ENCODE peak calls at places on chromosomes 4 and X, in eight cellular contexts. One of them, this sample, is unnamed.

GRCh38 chr4:150224896-150225591 is 146.8 kb downstream of the DCLK2 start:
- DNase-seq in fibroblast of lung: peak
- DNase-seq in neural progenitor cell: peak
- DNase-seq in mammary epithelial cell: peak
- DNase-seq in GM23248: peak
- DNase-seq in MM.1S: no peak
- DNase-seq in DND-41: no peak
- DNase-seq in PC-3: peak
- DNase-seq in this sample: no peak

GRCh38 chrX:140712413-140713173 is 3.0 kb downstream of the LINC00632 start:
- DNase-seq in fibroblast of lung: peak
- DNase-seq in neural progenitor cell: peak
- DNase-seq in mammary epithelial cell: no peak
- DNase-seq in GM23248: peak
- DNase-seq in MM.1S: no peak
- DNase-seq in DND-41: no peak
- DNase-seq in PC-3: peak
- DNase-seq in this sample: peak

GRCh38 chrX:122866527-122866926 is 317.6 kb upstream of the GRIA3 start:
- DNase-seq in fibroblast of lung: peak
- DNase-seq in neural progenitor cell: no peak
- DNase-seq in mammary epithelial cell: peak
- DNase-seq in GM23248: peak
- DNase-seq in MM.1S: no peak
- DNase-seq in DND-41: no peak
- DNase-seq in PC-3: peak
- DNase-seq in this sample: no peak

GRCh38 chr4:78749972-78750727 is 26.0 kb upstream of the BMP2K start:
- DNase-seq in fibroblast of lung: no peak
- DNase-seq in neural progenitor cell: no peak
- DNase-seq in mammary epithelial cell: no peak
- DNase-seq in GM23248: no peak
- DNase-seq in MM.1S: no peak
- DNase-seq in DND-41: no peak
- DNase-seq in PC-3: no peak
- DNase-seq in this sample: no peak

GRCh38 chr4:56876264-56876663 is 31.4 kb upstream of the REST start:
- DNase-seq in fibroblast of lung: no peak
- DNase-seq in neural progenitor cell: no peak
- DNase-seq in mammary epithelial cell: no peak
- DNase-seq in GM23248: no peak
- DNase-seq in MM.1S: no peak
- DNase-seq in DND-41: no peak
- DNase-seq in PC-3: no peak
- DNase-seq in this sample: no peak

GRCh38 chrX:115177941-115178340 is 11.3 kb upstream of the RBMXL3 start:
- DNase-seq in fibroblast of lung: peak
- DNase-seq in neural progenitor cell: no peak
- DNase-seq in mammary epithelial cell: no peak
- DNase-seq in GM23248: peak
- DNase-seq in MM.1S: no peak
- DNase-seq in DND-41: no peak
- DNase-seq in PC-3: no peak
- DNase-seq in this sample: no peak

GRCh38 chr4:30264465-30264864 is 455.7 kb upstream of the PCDH7 start:
- DNase-seq in fibroblast of lung: no peak
- DNase-seq in neural progenitor cell: no peak
- DNase-seq in mammary epithelial cell: no peak
- DNase-seq in GM23248: no peak
- DNase-seq in MM.1S: no peak
- DNase-seq in DND-41: no peak
- DNase-seq in PC-3: no peak
- DNase-seq in this sample: no peak

GRCh38 chr4:170109586-170110289 is 20.0 kb upstream of the AADAT start:
- DNase-seq in fibroblast of lung: no peak
- DNase-seq in neural progenitor cell: peak
- DNase-seq in mammary epithelial cell: peak
- DNase-seq in GM23248: peak
- DNase-seq in MM.1S: no peak
- DNase-seq in DND-41: no peak
- DNase-seq in PC-3: no peak
- DNase-seq in this sample: no peak

GRCh38 chr4:153215976-153216375 is 11.7 kb downstream of the TRIM2 start:
- DNase-seq in fibroblast of lung: peak
- DNase-seq in neural progenitor cell: no peak
- DNase-seq in mammary epithelial cell: no peak
- DNase-seq in GM23248: peak
- DNase-seq in MM.1S: no peak
- DNase-seq in DND-41: no peak
- DNase-seq in PC-3: no peak
- DNase-seq in this sample: no peak

GRCh38 chrX:25013593-25014365 is 2.0 kb downstream of the ARX start:
- DNase-seq in fibroblast of lung: no peak
- DNase-seq in neural progenitor cell: peak
- DNase-seq in mammary epithelial cell: no peak
- DNase-seq in GM23248: no peak
- DNase-seq in MM.1S: peak
- DNase-seq in DND-41: no peak
- DNase-seq in PC-3: no peak
- DNase-seq in this sample: no peak

GRCh38 chrX:25016361-25016671 is 551 bp upstream of the ARX start:
- DNase-seq in fibroblast of lung: no peak
- DNase-seq in neural progenitor cell: peak
- DNase-seq in mammary epithelial cell: no peak
- DNase-seq in GM23248: no peak
- DNase-seq in MM.1S: no peak
- DNase-seq in DND-41: no peak
- DNase-seq in PC-3: no peak
- DNase-seq in this sample: no peak

GRCh38 chrX:25016938-25017598 is 1.3 kb upstream of the ARX start:
- DNase-seq in fibroblast of lung: no peak
- DNase-seq in neural progenitor cell: peak
- DNase-seq in mammary epithelial cell: no peak
- DNase-seq in GM23248: no peak
- DNase-seq in MM.1S: no peak
- DNase-seq in DND-41: no peak
- DNase-seq in PC-3: no peak
- DNase-seq in this sample: no peak

GRCh38 chrX:25014366-25014838 is 1.4 kb downstream of the ARX start:
- DNase-seq in fibroblast of lung: no peak
- DNase-seq in neural progenitor cell: peak
- DNase-seq in mammary epithelial cell: no peak
- DNase-seq in GM23248: no peak
- DNase-seq in MM.1S: no peak
- DNase-seq in DND-41: no peak
- DNase-seq in PC-3: no peak
- DNase-seq in this sample: no peak

DNA sequence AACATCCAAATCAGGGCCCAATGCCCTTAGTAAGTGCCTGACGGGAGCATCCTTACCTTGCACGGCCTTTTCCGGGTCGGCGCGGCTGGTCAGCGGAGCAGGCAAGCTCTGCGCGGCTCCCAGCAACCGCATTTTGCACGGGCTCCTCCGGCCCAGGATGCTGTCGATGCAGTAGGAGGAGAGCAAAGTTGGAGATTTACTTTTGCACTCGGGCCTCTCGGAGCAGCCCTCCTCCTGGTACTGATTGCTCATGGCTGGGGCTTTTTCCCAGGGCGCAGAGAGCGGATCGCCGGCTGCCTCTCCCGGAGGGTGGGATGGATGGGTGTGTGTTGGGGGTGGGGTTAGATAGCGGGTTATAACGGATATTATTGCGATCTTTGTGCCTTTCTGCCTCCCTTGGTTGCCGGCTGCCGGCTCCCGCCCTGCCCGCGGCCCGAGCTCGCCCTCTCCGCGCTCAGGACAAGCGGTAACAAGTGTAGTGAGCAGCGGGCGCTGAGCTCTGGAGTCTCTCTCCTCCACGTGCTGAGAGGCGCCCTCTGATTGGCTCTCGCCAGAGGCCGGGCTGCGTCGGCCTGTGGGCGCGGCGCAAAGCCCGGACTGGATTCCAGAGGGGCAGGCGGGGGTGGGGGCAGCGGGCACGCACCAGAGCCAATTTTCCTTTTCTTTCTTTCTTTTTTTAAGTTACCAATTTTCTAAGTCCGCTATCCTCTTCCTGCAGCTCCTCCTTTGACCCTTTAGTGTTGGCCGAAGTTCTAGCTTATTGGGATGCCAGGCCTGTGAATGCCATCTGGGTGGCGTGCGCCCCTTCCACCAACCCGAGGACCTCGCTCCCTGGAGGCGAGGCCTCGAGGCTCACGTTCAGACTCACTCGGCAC is at the start of gene ARX:
- DNase-seq in fibroblast of lung: peak
- DNase-seq in neural progenitor cell: peak
- DNase-seq in mammary epithelial cell: peak
- DNase-seq in GM23248: peak
- DNase-seq in MM.1S: no peak
- DNase-seq in DND-41: no peak
- DNase-seq in PC-3: no peak
- DNase-seq in this sample: no peak
- TF ChIP-seq EZH2 in fibroblast of lung: peak
- TF ChIP-seq EZH2 in neural progenitor cell: peak
- TF ChIP-seq EZH2 in mammary epithelial cell: no peak
- TF ChIP-seq EZH2 in GM23248: peak
- TF ChIP-seq EZH2 in MM.1S: no peak
- TF ChIP-seq EZH2 in DND-41: no peak
- TF ChIP-seq EZH2 in PC-3: no peak
- TF ChIP-seq EZH2 in this sample: no peak

DNA sequence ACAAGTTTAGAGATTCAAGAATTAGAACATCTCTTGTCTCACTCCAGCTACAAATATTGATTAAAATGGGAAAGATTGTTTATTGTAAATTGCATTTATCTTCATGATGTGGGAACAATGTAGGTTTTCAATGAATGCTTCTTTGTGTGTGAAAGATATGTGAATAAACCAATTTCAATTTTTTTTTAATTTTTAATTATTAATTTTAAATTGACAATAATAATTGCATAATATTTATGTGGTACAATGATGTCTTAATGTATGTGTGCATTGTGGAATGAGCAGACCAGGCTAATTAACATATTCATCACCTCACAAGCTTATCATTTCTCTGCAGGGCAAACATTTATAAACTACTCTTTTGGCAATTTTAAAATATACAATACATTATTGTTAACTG is 281.1 kb downstream of the RAPGEF2 start:
- DNase-seq in fibroblast of lung: no peak
- DNase-seq in neural progenitor cell: no peak
- DNase-seq in mammary epithelial cell: no peak
- DNase-seq in GM23248: no peak
- DNase-seq in MM.1S: no peak
- DNase-seq in DND-41: no peak
- DNase-seq in PC-3: no peak
- DNase-seq in this sample: no peak
- H3K27ac ChIP-seq in fibroblast of lung: no peak
- H3K27ac ChIP-seq in neural progenitor cell: no peak
- H3K27ac ChIP-seq in mammary epithelial cell: no peak
- H3K27ac ChIP-seq in GM23248: no peak
- H3K27ac ChIP-seq in MM.1S: no peak
- H3K27ac ChIP-seq in DND-41: no peak
- H3K27ac ChIP-seq in PC-3: no peak
- H3K27ac ChIP-seq in this sample: peak

DNA sequence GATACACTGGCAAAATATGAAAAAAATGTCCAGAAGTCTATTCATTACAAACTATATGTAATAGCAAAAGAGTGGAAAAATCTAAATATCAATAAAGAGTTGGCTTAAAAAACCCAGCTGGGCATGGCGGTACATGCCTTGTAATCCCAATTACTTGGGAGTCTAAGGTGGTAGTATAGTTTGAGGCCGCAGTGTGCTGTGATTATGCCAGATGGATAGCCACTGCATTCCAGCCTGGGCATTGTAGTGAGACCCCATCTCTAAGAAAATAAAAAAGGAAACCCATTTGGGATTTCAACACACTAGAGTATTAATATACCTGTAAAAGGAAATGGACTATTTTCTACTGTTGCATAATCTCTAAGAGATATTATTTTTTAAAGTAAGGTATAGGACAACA is 45.4 kb downstream of the AFF1 start:
- DNase-seq in fibroblast of lung: no peak
- DNase-seq in neural progenitor cell: no peak
- DNase-seq in mammary epithelial cell: no peak
- DNase-seq in GM23248: no peak
- DNase-seq in MM.1S: no peak
- DNase-seq in DND-41: no peak
- DNase-seq in PC-3: no peak
- DNase-seq in this sample: no peak
- H3K4me3 ChIP-seq in fibroblast of lung: no peak
- H3K4me3 ChIP-seq in neural progenitor cell: no peak
- H3K4me3 ChIP-seq in mammary epithelial cell: no peak
- H3K4me3 ChIP-seq in GM23248: no peak
- H3K4me3 ChIP-seq in MM.1S: no peak
- H3K4me3 ChIP-seq in DND-41: no peak
- H3K4me3 ChIP-seq in PC-3: no peak
- H3K4me3 ChIP-seq in this sample: no peak

GRCh38 chr4:16952462-16952871 is 54.0 kb upstream of the LDB2 start:
- DNase-seq in fibroblast of lung: peak
- DNase-seq in neural progenitor cell: peak
- DNase-seq in mammary epithelial cell: no peak
- DNase-seq in GM23248: peak
- DNase-seq in MM.1S: no peak
- DNase-seq in DND-41: no peak
- DNase-seq in PC-3: no peak
- DNase-seq in this sample: peak
- TF ChIP-seq EZH2 in fibroblast of lung: no peak
- TF ChIP-seq EZH2 in neural progenitor cell: no peak
- TF ChIP-seq EZH2 in mammary epithelial cell: no peak
- TF ChIP-seq EZH2 in GM23248: no peak
- TF ChIP-seq EZH2 in MM.1S: no peak
- TF ChIP-seq EZH2 in DND-41: no peak
- TF ChIP-seq EZH2 in PC-3: no peak
- TF ChIP-seq EZH2 in this sample: no peak

DNA sequence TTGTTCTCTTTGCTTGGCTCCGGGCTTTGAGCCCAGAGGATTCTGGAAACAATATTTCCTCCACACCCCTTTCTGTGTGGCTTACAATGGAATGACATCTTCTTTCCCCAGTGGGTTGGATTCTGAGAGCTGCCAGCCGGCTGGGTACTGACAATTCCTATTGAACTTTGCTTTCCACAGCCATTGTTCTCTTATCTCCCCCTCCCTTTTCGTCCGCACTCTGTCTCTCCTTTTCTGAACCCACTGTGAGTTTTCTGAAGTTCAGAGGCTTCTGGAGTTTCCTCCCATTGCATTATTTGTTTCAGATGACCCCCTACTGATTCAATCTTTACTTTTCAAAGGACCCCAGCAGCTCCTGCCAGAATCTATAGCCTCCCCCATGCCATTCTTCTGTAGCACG is 10.4 kb downstream of the SMPX start:
- DNase-seq in fibroblast of lung: no peak
- DNase-seq in neural progenitor cell: peak
- DNase-seq in mammary epithelial cell: no peak
- DNase-seq in GM23248: peak
- DNase-seq in MM.1S: no peak
- DNase-seq in DND-41: no peak
- DNase-seq in PC-3: no peak
- DNase-seq in this sample: no peak
- H3K27ac ChIP-seq in fibroblast of lung: no peak
- H3K27ac ChIP-seq in neural progenitor cell: no peak
- H3K27ac ChIP-seq in mammary epithelial cell: no peak
- H3K27ac ChIP-seq in GM23248: no peak
- H3K27ac ChIP-seq in MM.1S: no peak
- H3K27ac ChIP-seq in DND-41: no peak
- H3K27ac ChIP-seq in PC-3: no peak
- H3K27ac ChIP-seq in this sample: no peak